ENCODE peak calls at places on chromosomes 2 and 18, in nine cellular contexts. I, X, G, L, W, C, N, D and H are unnamed samples.

GRCh38 chr2:193476171-193476800 is 1281.6 kb upstream of the TMEFF2 start:
- DNase-seq in W (no peak), C (no peak), L (no peak), D (no peak), X (no peak), N (no peak), I (no peak), G (no peak), H (no peak)

GRCh38 chr2:107808986-107809385 is 17.7 kb upstream of the RGPD4 start:
- DNase-seq in D (no peak), L (no peak), I (no peak), X (peak), C (no peak), N (no peak), W (no peak), G (no peak), H (no peak)

GRCh38 chr2:71939588-71940535 is 207.8 kb downstream of the CYP26B1 start:
- DNase-seq in L (no peak), W (no peak), N (no peak), X (no peak), I (no peak), C (no peak), G (no peak), D (no peak), H (no peak)

GRCh38 chr2:237642030-237642700 is 14.8 kb downstream of the LRRFIP1 start:
- DNase-seq in X (no peak), D (no peak), L (no peak), C (no peak), W (no peak), N (no peak), I (no peak), G (no peak), H (no peak)

GRCh38 chr2:237604960-237605359 is 14.4 kb upstream of the RAB17 start:
- DNase-seq in W (no peak), L (no peak), N (no peak), G (peak), D (no peak), X (no peak), C (no peak), I (no peak), H (no peak)

GRCh38 chr2:240293865-240294461 is 141.5 kb upstream of the GPC1 start:
- DNase-seq in I (no peak), X (no peak), W (no peak), G (peak), D (no peak), N (no peak), C (no peak), L (no peak), H (peak)

GRCh38 chr2:184692137-184692734 is 93.9 kb downstream of the ZNF804A start:
- DNase-seq in N (no peak), X (peak), I (no peak), C (no peak), G (no peak), D (no peak), L (no peak), W (no peak), H (no peak)

GRCh38 chr2:192146069-192147006 is 48.4 kb downstream of the TMEFF2 start:
- DNase-seq in I (no peak), X (peak), D (no peak), G (peak), L (no peak), W (no peak), N (no peak), C (no peak), H (no peak)

GRCh38 chr2:205731521-205731965 is 49.2 kb downstream of the NRP2 start:
- DNase-seq in G (peak), X (peak), D (no peak), I (no peak), W (no peak), C (no peak), N (no peak), L (no peak), H (no peak)

GRCh38 chr2:20562540-20563225 is 88.2 kb downstream of the HS1BP3 start:
- DNase-seq in G (no peak), I (no peak), W (no peak), X (no peak), D (no peak), C (no peak), N (no peak), L (no peak), H (no peak)

GRCh38 chr2:207333599-207334308 is 168.0 kb upstream of the KLF7 start:
- DNase-seq in L (no peak), G (peak), W (no peak), I (no peak), D (no peak), C (no peak), X (no peak), N (no peak), H (no peak)

GRCh38 chr2:198706683-198707082 is 751.1 kb downstream of the SATB2 start:
- DNase-seq in N (no peak), D (no peak), X (no peak), W (no peak), G (no peak), C (no peak), I (no peak), L (no peak), H (no peak)

GRCh38 chr2:15042824-15043223 is 410.3 kb downstream of the LRATD1 start:
- DNase-seq in C (no peak), L (no peak), D (no peak), G (peak), W (no peak), I (peak), X (peak), N (no peak), H (no peak)

GRCh38 chr2:100262555-100263320 is 59.6 kb downstream of the LONRF2 start:
- DNase-seq in W (peak), L (peak), G (peak), N (peak), D (peak), X (peak), I (peak), C (peak), H (peak)

GRCh38 chr2:225041871-225042799 is at the start of gene DOCK10:
- DNase-seq in L (peak), W (peak), D (peak), N (peak), X (peak), C (peak), G (peak), I (no peak), H (peak)

GRCh38 chr18:22709288-22710060 is 223.7 kb upstream of the RBBP8 start:
- DNase-seq in G (peak), N (no peak), X (no peak), C (no peak), W (no peak), L (no peak), I (no peak), D (no peak), H (no peak)

GRCh38 chr2:45888167-45888566 is 236.7 kb downstream of the PRKCE start:
- DNase-seq in L (no peak), G (peak), D (no peak), X (peak), C (no peak), N (no peak), I (no peak), W (no peak), H (no peak)

GRCh38 chr2:96345403-96345802 is 9.8 kb downstream of the NCAPH start:
- DNase-seq in X (no peak), W (no peak), C (no peak), L (no peak), D (no peak), N (no peak), I (no peak), G (no peak), H (no peak)

GRCh38 chr2:86011449-86011941 is 94.2 kb downstream of the POLR1A start:
- DNase-seq in N (no peak), C (no peak), D (no peak), I (no peak), W (no peak), X (no peak), L (no peak), G (no peak), H (no peak)

GRCh38 chr2:28002181-28002580 is 111.7 kb downstream of the BABAM2 start:
- DNase-seq in N (no peak), C (no peak), I (no peak), L (no peak), D (no peak), W (no peak), X (no peak), G (no peak), H (no peak)

GRCh38 chr2:121360566-121361300 is 75.7 kb upstream of the TFCP2L1 start:
- DNase-seq in L (peak), D (no peak), X (peak), W (no peak), G (peak), I (no peak), N (no peak), C (no peak), H (no peak)

GRCh38 chr18:10487161-10487560 is 32.7 kb downstream of the APCDD1 start:
- DNase-seq in C (no peak), X (no peak), G (no peak), L (no peak), I (no peak), D (no peak), N (no peak), W (no peak), H (no peak)

GRCh38 chr2:224023188-224023587 is 15.9 kb downstream of the SERPINE2 start:
- DNase-seq in N (no peak), C (no peak), D (no peak), W (no peak), I (no peak), G (peak), X (no peak), L (no peak), H (no peak)

GRCh38 chr2:153230977-153231376 is 247.6 kb downstream of the RPRM start:
- DNase-seq in G (no peak), W (no peak), L (no peak), C (no peak), D (no peak), N (no peak), X (no peak), I (no peak), H (no peak)

GRCh38 chr2:26640331-26640745 is 828 bp downstream of the CIB4 start:
- DNase-seq in X (peak), I (peak), G (peak), D (no peak), L (no peak), C (no peak), W (no peak), N (no peak), H (no peak)

GRCh38 chr2:4561206-4561605 is 857.8 kb downstream of the DCDC2C start:
- DNase-seq in N (no peak), D (no peak), I (no peak), C (no peak), X (no peak), W (no peak), L (no peak), G (no peak), H (no peak)

GRCh38 chr2:88003074-88003755 is 13.1 kb downstream of the RNU2-63P start:
- DNase-seq in N (no peak), L (no peak), D (no peak), C (no peak), X (peak), I (no peak), W (no peak), G (no peak), H (no peak)

GRCh38 chr18:10791141-10791808 is 265.4 kb downstream of the NAPG start:
- DNase-seq in X (no peak), W (no peak), D (no peak), L (no peak), C (no peak), I (no peak), N (no peak), G (peak), H (no peak)

GRCh38 chr18:59517446-59518171 is 158.5 kb upstream of the LMAN1 start:
- DNase-seq in I (no peak), G (peak), X (no peak), C (no peak), D (no peak), N (no peak), L (no peak), W (no peak), H (no peak)